ENCODE peak calls at places on chromosomes 2 and 18, in seven cellular contexts. V is CD8-positive, alpha-beta memory T cell; H is NCI-H460; F is gastrocnemius medialis; B is H4; R is left ventricle myocardium superior; O is nucleus accumbens. A is an unnamed sample.
A peak's percentile ranks its signal among the peaks of the same experiment; 100 is the strongest.

GRCh38 chr2:222796413-222797103 is 64.3 kb upstream of the ACSL3 start:
- DNase-seq in V (no peak), H (no peak), F (no peak), B (no peak), R (no peak), O (no peak), A (no peak)

GRCh38 chr2:3114406-3115185 is 263.0 kb downstream of the EIPR1 start:
- DNase-seq in V (no peak), H (no peak), F (no peak), B (no peak), R (no peak), O (no peak), A (no peak)

GRCh38 chr2:159802673-159803072 is 4.7 kb upstream of the CD302 start:
- DNase-seq in V (no peak), H (no peak), F (no peak), B (no peak), R (no peak), O (no peak), A (no peak)

GRCh38 chr2:218003265-218003950 is 613 bp upstream of the TNS1 start:
- DNase-seq in V (no peak), H (no peak), F (no peak), B (no peak), R (peak; percentile 77), O (no peak), A (no peak)

GRCh38 chr2:173296235-173296634 is 58.4 kb upstream of the CDCA7 start:
- DNase-seq in V (no peak), H (no peak), F (no peak), B (no peak), R (no peak), O (no peak), A (no peak)

GRCh38 chr2:178008636-178009289 is 63.8 kb downstream of the PDE11A start:
- DNase-seq in V (no peak), H (no peak), F (no peak), B (peak; percentile 83), R (peak; percentile 62), O (no peak), A (no peak)

GRCh38 chr2:37851828-37852584 is 73.1 kb upstream of the RMDN2 start:
- DNase-seq in V (no peak), H (no peak), F (no peak), B (no peak), R (no peak), O (no peak), A (no peak)

GRCh38 chr18:57901819-57902600 is 98.9 kb upstream of the ATP8B1 start:
- DNase-seq in V (no peak), H (peak; percentile 96), F (no peak), B (peak; percentile 17), R (no peak), O (no peak), A (no peak)

GRCh38 chr2:162318280-162319222 is at the start of gene IFIH1:
- DNase-seq in V (peak; percentile 75), H (peak; percentile 85), F (peak; percentile 48), B (peak; percentile 93), R (peak; percentile 82), O (no peak), A (peak; percentile 85)

GRCh38 chr2:121689356-121689755 is 40.1 kb upstream of the CLASP1 start:
- DNase-seq in V (no peak), H (peak; percentile 15), F (no peak), B (peak; percentile 35), R (no peak), O (no peak), A (no peak)

GRCh38 chr2:111662039-111662740 is 221.8 kb downstream of the ANAPC1 start:
- DNase-seq in V (no peak), H (no peak), F (no peak), B (no peak), R (no peak), O (no peak), A (no peak)

GRCh38 chr2:209331291-209331844 is 92.5 kb upstream of the MAP2 start:
- DNase-seq in V (no peak), H (peak; percentile 55), F (no peak), B (peak; percentile 57), R (no peak), O (no peak), A (no peak)

GRCh38 chr2:59034791-59035190 is 793.7 kb upstream of the FANCL start:
- DNase-seq in V (no peak), H (no peak), F (no peak), B (peak; percentile 34), R (no peak), O (no peak), A (no peak)

GRCh38 chr2:56288863-56289580 is 105.2 kb downstream of the CCDC85A start:
- DNase-seq in V (no peak), H (no peak), F (no peak), B (no peak), R (no peak), O (no peak), A (no peak)

GRCh38 chr2:120749506-120750431 is 14.1 kb downstream of the GLI2 start:
- DNase-seq in V (no peak), H (no peak), F (no peak), B (no peak), R (no peak), O (no peak), A (no peak)

GRCh38 chr18:65567372-65567771 is 183.4 kb upstream of the CDH7 start:
- DNase-seq in V (no peak), H (peak; percentile 22), F (no peak), B (peak; percentile 54), R (no peak), O (no peak), A (no peak)

GRCh38 chr2:223494496-223494895 is 107.7 kb downstream of the SCG2 start:
- DNase-seq in V (no peak), H (no peak), F (no peak), B (no peak), R (no peak), O (no peak), A (no peak)

GRCh38 chr2:105417789-105418475 is 19.1 kb upstream of the FHL2 start:
- DNase-seq in V (no peak), H (no peak), F (no peak), B (peak; percentile 91), R (no peak), O (no peak), A (no peak)

GRCh38 chr2:84880645-84881521 is at the start of gene TRABD2A:
- DNase-seq in V (peak; percentile 47), H (no peak), F (no peak), B (no peak), R (peak; percentile 42), O (no peak), A (peak; percentile 66)

GRCh38 chr2:30336978-30337841 is 105.9 kb downstream of the LBH start:
- DNase-seq in V (no peak), H (no peak), F (no peak), B (no peak), R (no peak), O (no peak), A (peak; percentile 83)

GRCh38 chr2:156339110-156339847 is 6.8 kb upstream of the NR4A2 start:
- DNase-seq in V (no peak), H (peak; percentile 31), F (no peak), B (no peak), R (no peak), O (no peak), A (no peak)

GRCh38 chr2:64624108-64624610 is 29.6 kb downstream of the SERTAD2 start:
- DNase-seq in V (no peak), H (no peak), F (no peak), B (no peak), R (no peak), O (no peak), A (peak; percentile 52)

GRCh38 chr2:98464772-98465310 is 20.2 kb downstream of the INPP4A start:
- DNase-seq in V (no peak), H (no peak), F (no peak), B (no peak), R (no peak), O (no peak), A (no peak)

GRCh38 chr2:65030481-65030880 is 25.7 kb upstream of the CEP68 start:
- DNase-seq in V (no peak), H (no peak), F (no peak), B (no peak), R (no peak), O (no peak), A (no peak)

GRCh38 chr2:103401621-103402020 is 639.8 kb downstream of the TMEM182 start:
- DNase-seq in V (no peak), H (peak; percentile 35), F (no peak), B (peak; percentile 18), R (no peak), O (no peak), A (no peak)

GRCh38 chr2:160349306-160349705 is 144.3 kb downstream of the RBMS1 start:
- DNase-seq in V (no peak), H (no peak), F (no peak), B (no peak), R (no peak), O (no peak), A (no peak)

GRCh38 chr2:217797170-217797569 is 205.6 kb downstream of the TNS1 start:
- DNase-seq in V (no peak), H (no peak), F (no peak), B (no peak), R (no peak), O (no peak), A (no peak)

GRCh38 chr2:26847663-26848335 is at the start of gene DPYSL5:
- DNase-seq in V (no peak), H (no peak), F (no peak), B (peak; percentile 12), R (peak; percentile 31), O (peak; percentile 50), A (no peak)

GRCh38 chr18:51009071-51009470 is 20.9 kb upstream of the SMAD4 start:
- DNase-seq in V (no peak), H (no peak), F (no peak), B (no peak), R (no peak), O (no peak), A (no peak)